ENCODE peak calls at places on chromosome 11, in eight cellular contexts. One of them, this sample, is unnamed.

GRCh38 chr11:118485273-118485672 is 42.0 kb upstream of the TTC36 start:
- DNase-seq in prostate gland: no peak
- DNase-seq in astrocyte of the spinal cord: no peak
- DNase-seq in activated naive CD8-positive, alpha-beta T cell treated with anti-CD3 and anti-CD28 coated beads, Interleukin-2, amount 50 U/mL, for 24 hours: no peak
- DNase-seq in lung microvascular endothelial cell: no peak
- DNase-seq in mesendoderm: no peak
- DNase-seq in GM10248: no peak
- DNase-seq in fibroblast of mammary gland: no peak
- DNase-seq in this sample: no peak

GRCh38 chr11:75525433-75526191 is at the start of gene GDPD5:
- DNase-seq in prostate gland: peak; percentile 78
- DNase-seq in astrocyte of the spinal cord: peak; percentile 66
- DNase-seq in activated naive CD8-positive, alpha-beta T cell treated with anti-CD3 and anti-CD28 coated beads, Interleukin-2, amount 50 U/mL, for 24 hours: peak; percentile 78
- DNase-seq in lung microvascular endothelial cell: peak; percentile 87
- DNase-seq in mesendoderm: peak; percentile 87
- DNase-seq in GM10248: peak; percentile 96
- DNase-seq in fibroblast of mammary gland: peak; percentile 47
- DNase-seq in this sample: peak; percentile 94

GRCh38 chr11:113876798-113877672 is 1.7 kb upstream of the USP28 start:
- DNase-seq in prostate gland: no peak
- DNase-seq in astrocyte of the spinal cord: no peak
- DNase-seq in activated naive CD8-positive, alpha-beta T cell treated with anti-CD3 and anti-CD28 coated beads, Interleukin-2, amount 50 U/mL, for 24 hours: peak; percentile 7
- DNase-seq in lung microvascular endothelial cell: no peak
- DNase-seq in mesendoderm: no peak
- DNase-seq in GM10248: no peak
- DNase-seq in fibroblast of mammary gland: no peak
- DNase-seq in this sample: no peak

GRCh38 chr11:64088159-64089026 is 52.7 kb downstream of the FLRT1 start:
- DNase-seq in prostate gland: peak; percentile 32
- DNase-seq in astrocyte of the spinal cord: no peak
- DNase-seq in activated naive CD8-positive, alpha-beta T cell treated with anti-CD3 and anti-CD28 coated beads, Interleukin-2, amount 50 U/mL, for 24 hours: no peak
- DNase-seq in lung microvascular endothelial cell: no peak
- DNase-seq in mesendoderm: peak; percentile 79
- DNase-seq in GM10248: no peak
- DNase-seq in fibroblast of mammary gland: no peak
- DNase-seq in this sample: peak; percentile 30

GRCh38 chr11:62592989-62593421 is 1.7 kb upstream of the TUT1 start:
- DNase-seq in prostate gland: no peak
- DNase-seq in astrocyte of the spinal cord: no peak
- DNase-seq in activated naive CD8-positive, alpha-beta T cell treated with anti-CD3 and anti-CD28 coated beads, Interleukin-2, amount 50 U/mL, for 24 hours: no peak
- DNase-seq in lung microvascular endothelial cell: no peak
- DNase-seq in mesendoderm: no peak
- DNase-seq in GM10248: no peak
- DNase-seq in fibroblast of mammary gland: no peak
- DNase-seq in this sample: no peak

GRCh38 chr11:66857234-66857926 is 516 bp downstream of the LRFN4 start:
- DNase-seq in prostate gland: no peak
- DNase-seq in astrocyte of the spinal cord: no peak
- DNase-seq in activated naive CD8-positive, alpha-beta T cell treated with anti-CD3 and anti-CD28 coated beads, Interleukin-2, amount 50 U/mL, for 24 hours: no peak
- DNase-seq in lung microvascular endothelial cell: no peak
- DNase-seq in mesendoderm: peak; percentile 36
- DNase-seq in GM10248: no peak
- DNase-seq in fibroblast of mammary gland: no peak
- DNase-seq in this sample: peak; percentile 45

GRCh38 chr11:72752088-72752914 is at the start of gene ARAP1:
- DNase-seq in prostate gland: peak; percentile 65
- DNase-seq in astrocyte of the spinal cord: peak; percentile 74
- DNase-seq in activated naive CD8-positive, alpha-beta T cell treated with anti-CD3 and anti-CD28 coated beads, Interleukin-2, amount 50 U/mL, for 24 hours: peak; percentile 75
- DNase-seq in lung microvascular endothelial cell: peak; percentile 77
- DNase-seq in mesendoderm: peak; percentile 91
- DNase-seq in GM10248: peak; percentile 93
- DNase-seq in fibroblast of mammary gland: peak; percentile 39
- DNase-seq in this sample: peak; percentile 84

GRCh38 chr11:58900479-58901420 is 38.5 kb upstream of the GLYATL1 start:
- DNase-seq in prostate gland: peak; percentile 70
- DNase-seq in astrocyte of the spinal cord: peak; percentile 92
- DNase-seq in activated naive CD8-positive, alpha-beta T cell treated with anti-CD3 and anti-CD28 coated beads, Interleukin-2, amount 50 U/mL, for 24 hours: peak; percentile 64
- DNase-seq in lung microvascular endothelial cell: peak; percentile 30
- DNase-seq in mesendoderm: peak; percentile 99
- DNase-seq in GM10248: peak; percentile 54
- DNase-seq in fibroblast of mammary gland: peak; percentile 80
- DNase-seq in this sample: peak; percentile 33

GRCh38 chr11:126965331-126965730 is 35.2 kb downstream of the KIRREL3 start:
- DNase-seq in prostate gland: no peak
- DNase-seq in astrocyte of the spinal cord: no peak
- DNase-seq in activated naive CD8-positive, alpha-beta T cell treated with anti-CD3 and anti-CD28 coated beads, Interleukin-2, amount 50 U/mL, for 24 hours: no peak
- DNase-seq in lung microvascular endothelial cell: no peak
- DNase-seq in mesendoderm: no peak
- DNase-seq in GM10248: no peak
- DNase-seq in fibroblast of mammary gland: no peak
- DNase-seq in this sample: no peak

GRCh38 chr11:95487938-95488337 is 256.9 kb upstream of the SESN3 start:
- DNase-seq in prostate gland: no peak
- DNase-seq in astrocyte of the spinal cord: no peak
- DNase-seq in activated naive CD8-positive, alpha-beta T cell treated with anti-CD3 and anti-CD28 coated beads, Interleukin-2, amount 50 U/mL, for 24 hours: no peak
- DNase-seq in lung microvascular endothelial cell: no peak
- DNase-seq in mesendoderm: no peak
- DNase-seq in GM10248: no peak
- DNase-seq in fibroblast of mammary gland: no peak
- DNase-seq in this sample: no peak

GRCh38 chr11:116124916-116125714 is 620.9 kb upstream of the CADM1 start:
- DNase-seq in prostate gland: no peak
- DNase-seq in astrocyte of the spinal cord: no peak
- DNase-seq in activated naive CD8-positive, alpha-beta T cell treated with anti-CD3 and anti-CD28 coated beads, Interleukin-2, amount 50 U/mL, for 24 hours: no peak
- DNase-seq in lung microvascular endothelial cell: no peak
- DNase-seq in mesendoderm: no peak
- DNase-seq in GM10248: no peak
- DNase-seq in fibroblast of mammary gland: no peak
- DNase-seq in this sample: no peak